ENCODE peak calls at places on chromosomes 11 and 22, in eight cellular contexts. N is islet precursor cell, P is thyroid gland, Z is ACHN, E is iPS-NIHi11, D is SHP77, T is heart left ventricle, H is memory B cell. O is an unnamed sample.

GRCh38 chr11:2994336-2994730 is 2.2 kb upstream of the NAP1L4 start:
- DNase-seq in D (no peak), P (no peak), H (no peak), E (no peak), T (no peak), Z (no peak), N (peak; percentile 24), O (no peak)

GRCh38 chr22:48606684-48607307 is 1220.9 kb downstream of the BRD1 start:
- DNase-seq in N (no peak), D (no peak), T (no peak), P (no peak), Z (no peak), E (no peak), H (no peak), O (no peak)

GRCh38 chr11:66694732-66695207 is 17.1 kb upstream of the RBM4B start:
- DNase-seq in H (peak; percentile 84), Z (peak; percentile 94), E (peak; percentile 92), P (peak; percentile 92), D (peak; percentile 97), T (peak; percentile 91), N (peak; percentile 99), O (peak; percentile 90)

GRCh38 chr11:23090659-23091058 is 230.4 kb upstream of the CCDC179 start:
- DNase-seq in P (no peak), H (no peak), E (no peak), T (no peak), D (no peak), Z (no peak), N (no peak), O (no peak)

GRCh38 chr11:33013706-33014105 is 2.0 kb upstream of the DEPDC7 start:
- DNase-seq in Z (no peak), D (no peak), T (no peak), E (no peak), P (no peak), H (no peak), N (no peak), O (no peak)

GRCh38 chr22:43234299-43234988 is 47.5 kb upstream of the TTLL12 start:
- DNase-seq in D (no peak), Z (no peak), P (no peak), T (no peak), E (no peak), N (no peak), H (no peak), O (no peak)

GRCh38 chr11:116814502-116814901 is 8.6 kb downstream of the APOA4 start:
- DNase-seq in E (no peak), H (no peak), P (no peak), N (no peak), T (no peak), D (no peak), Z (no peak), O (no peak)

GRCh38 chr22:28802595-28803087 is 2.3 kb upstream of the XBP1 start:
- DNase-seq in Z (no peak), E (no peak), T (no peak), N (no peak), H (no peak), P (no peak), D (peak; percentile 26), O (no peak)

GRCh38 chr22:25049770-25050169 is 97.3 kb downstream of the KIAA1671 start:
- DNase-seq in T (no peak), D (no peak), N (no peak), P (no peak), H (no peak), E (no peak), Z (no peak), O (no peak)

GRCh38 chr22:37179622-37180420 is 8.2 kb downstream of the C1QTNF6 start:
- DNase-seq in E (peak; percentile 7), P (no peak), H (no peak), Z (no peak), N (no peak), T (peak; percentile 23), D (no peak), O (no peak)

GRCh38 chr11:120811199-120811598 is 212.7 kb upstream of the TBCEL start:
- DNase-seq in T (no peak), H (no peak), E (no peak), D (no peak), P (no peak), Z (no peak), N (no peak), O (no peak)

GRCh38 chr11:103315248-103315647 is 206.0 kb downstream of the DYNC2H1 start:
- DNase-seq in H (no peak), E (no peak), T (no peak), P (no peak), Z (no peak), D (no peak), N (no peak), O (no peak)

GRCh38 chr11:64686466-64687175 is 36.4 kb downstream of the NRXN2 start:
- DNase-seq in E (no peak), T (no peak), N (no peak), P (no peak), H (no peak), Z (no peak), D (no peak), O (no peak)

GRCh38 chr11:96273507-96273906 is 69.5 kb downstream of the MAML2 start:
- DNase-seq in T (no peak), D (no peak), N (no peak), P (no peak), Z (no peak), E (no peak), H (no peak), O (no peak)

GRCh38 chr22:37196539-37197450 is 8.7 kb upstream of the C1QTNF6 start:
- DNase-seq in D (no peak), H (no peak), P (peak; percentile 89), E (no peak), Z (peak; percentile 81), T (peak; percentile 91), N (peak; percentile 78), O (peak; percentile 57)

GRCh38 chr11:2462986-2463765 is 18.4 kb downstream of the KCNQ1 start:
- DNase-seq in T (peak; percentile 90), P (peak; percentile 97), H (no peak), D (peak; percentile 13), E (no peak), Z (no peak), N (peak; percentile 61), O (no peak)

GRCh38 chr22:22753526-22754267 is 109.3 kb downstream of the GGTLC2 start:
- DNase-seq in P (peak; percentile 53), E (peak; percentile 90), T (peak; percentile 39), Z (peak; percentile 74), H (peak; percentile 68), N (peak; percentile 88), D (peak; percentile 40), O (no peak)

GRCh38 chr11:64503354-64503753 is 87.7 kb upstream of the SLC22A12 start:
- DNase-seq in P (no peak), T (no peak), N (no peak), E (no peak), H (no peak), Z (no peak), D (no peak), O (no peak)

GRCh38 chr11:70503201-70503877 is 105.0 kb downstream of the CTTN start:
- DNase-seq in H (no peak), N (no peak), Z (no peak), T (no peak), D (peak; percentile 58), P (no peak), E (no peak), O (no peak)

GRCh38 chr11:11493698-11494097 is 128.1 kb downstream of the GALNT18 start:
- DNase-seq in D (no peak), Z (no peak), P (no peak), E (no peak), H (no peak), T (no peak), N (no peak), O (no peak)

GRCh38 chr11:93541154-93541553 is 2.0 kb downstream of the SMCO4 start:
- DNase-seq in N (no peak), H (no peak), T (no peak), P (no peak), E (no peak), D (no peak), Z (no peak), O (no peak)

GRCh38 chr11:3093281-3094191 is 36.3 kb upstream of the CARS1 start:
- DNase-seq in H (no peak), T (peak; percentile 30), Z (no peak), N (no peak), P (no peak), D (peak; percentile 3), E (peak; percentile 65), O (no peak)

GRCh38 chr11:100930185-100930778 is 199.3 kb downstream of the PGR start:
- DNase-seq in P (no peak), N (no peak), Z (peak; percentile 67), T (no peak), E (peak; percentile 52), H (peak; percentile 7), D (peak; percentile 64), O (no peak)

GRCh38 chr22:47836957-47837356 is 1074.5 kb downstream of the TBC1D22A start:
- DNase-seq in H (no peak), P (no peak), T (no peak), Z (no peak), E (no peak), D (no peak), N (no peak), O (no peak)

GRCh38 chr22:45309422-45310227 is at the start of gene FAM118A:
- DNase-seq in H (peak; percentile 100), P (peak; percentile 93), N (peak; percentile 98), D (peak; percentile 97), Z (peak; percentile 81), T (peak; percentile 93), E (peak; percentile 99), O (peak; percentile 36)

GRCh38 chr11:3087373-3087772 is 30.1 kb upstream of the CARS1 start:
- DNase-seq in P (no peak), H (no peak), Z (no peak), N (no peak), T (no peak), D (no peak), E (no peak), O (no peak)

GRCh38 chr11:75346912-75347647 is 4.4 kb downstream of the ARRB1 start:
- DNase-seq in E (no peak), H (no peak), N (no peak), Z (no peak), P (peak; percentile 17), T (peak; percentile 73), D (no peak), O (no peak)

GRCh38 chr22:34490911-34491310 is 570.6 kb upstream of the LARGE1 start:
- DNase-seq in D (no peak), P (no peak), T (no peak), E (no peak), N (no peak), H (no peak), Z (no peak), O (no peak)

GRCh38 chr22:30612789-30613188 is 5.8 kb downstream of the TCN2 start:
- DNase-seq in H (no peak), P (no peak), E (peak; percentile 54), D (no peak), N (no peak), T (no peak), Z (no peak), O (no peak)

GRCh38 chr22:28015676-28016601 is 96.9 kb upstream of the PITPNB start:
- DNase-seq in D (no peak), Z (no peak), E (no peak), N (no peak), P (peak; percentile 52), H (no peak), T (peak; percentile 27), O (no peak)

GRCh38 chr11:61564936-61565696 is 15.8 kb downstream of the SYT7 start:
- DNase-seq in H (no peak), E (no peak), T (no peak), D (no peak), P (no peak), Z (no peak), N (no peak), O (no peak)

GRCh38 chr11:108237058-108237481 is 14.2 kb downstream of the ATM start:
- DNase-seq in T (no peak), E (no peak), N (no peak), D (no peak), Z (no peak), P (no peak), H (no peak), O (no peak)

GRCh38 chr22:39177456-39177775 is 24.9 kb upstream of the CBX7 start:
- DNase-seq in H (no peak), D (no peak), P (no peak), E (no peak), N (no peak), Z (no peak), T (no peak), O (no peak)

GRCh38 chr22:49350441-49351121 is 477.1 kb downstream of the BRD1 start:
- DNase-seq in T (no peak), D (peak; percentile 64), H (no peak), P (no peak), N (peak; percentile 36), E (no peak), Z (no peak), O (no peak)